ENCODE peak calls at places on chromosomes 7 and 10, in six cellular contexts. D is IMR-90; Z is WTC11; H is activated naive CD4-positive, alpha-beta T cell treated with anti-CD3 and anti-CD28 coated beads, Interleukin-2, amount 10 ng/mL, durations not matched to agents 7 days and 5 days; E is NCI-H2171; A is Caki2. N is an unnamed sample.

GRCh38 chr7:157614457-157615020 is 277.7 kb downstream of the DNAJB6 start:
- DNase-seq in D (no peak), Z (peak), H (no peak), E (no peak), A (no peak), N (no peak)

GRCh38 chr7:138105216-138105615 is 29.0 kb downstream of the AKR1D1 start:
- DNase-seq in D (no peak), Z (no peak), H (no peak), E (no peak), A (no peak), N (no peak)

GRCh38 chr10:7810443-7810842 is 7.9 kb upstream of the TAF3 start:
- DNase-seq in D (no peak), Z (no peak), H (no peak), E (no peak), A (no peak), N (no peak)

GRCh38 chr7:101747758-101748345 is 69.6 kb upstream of the CUX1 start:
- DNase-seq in D (no peak), Z (no peak), H (no peak), E (no peak), A (no peak), N (no peak)

GRCh38 chr7:122303971-122304603 is 463 bp downstream of the FEZF1 start:
- DNase-seq in D (no peak), Z (peak), H (no peak), E (no peak), A (no peak), N (no peak)

GRCh38 chr10:78807504-78808202 is 261.1 kb upstream of the ZMIZ1 start:
- DNase-seq in D (no peak), Z (no peak), H (no peak), E (no peak), A (no peak), N (no peak)

GRCh38 chr10:11378835-11379234 is 232.6 kb downstream of the USP6NL start:
- DNase-seq in D (no peak), Z (no peak), H (no peak), E (no peak), A (no peak), N (no peak)

GRCh38 chr7:140478361-140479061 is 794 bp downstream of the MKRN1 start:
- DNase-seq in D (peak), Z (no peak), H (peak), E (peak), A (peak), N (peak)

GRCh38 chr10:52566471-52567246 is 205.9 kb downstream of the MBL2 start:
- DNase-seq in D (peak), Z (no peak), H (no peak), E (no peak), A (peak), N (peak)

GRCh38 chr7:34385385-34385784 is 272.6 kb upstream of the NPSR1 start:
- DNase-seq in D (no peak), Z (no peak), H (no peak), E (no peak), A (no peak), N (peak)

GRCh38 chr10:1011696-1012095 is 14.0 kb downstream of the IDI2 start:
- DNase-seq in D (no peak), Z (no peak), H (no peak), E (no peak), A (no peak), N (no peak)

GRCh38 chr10:103193107-103193819 is at the start of gene NT5C2:
- DNase-seq in D (peak), Z (peak), H (peak), E (peak), A (peak), N (peak)